ENCODE peak calls at places on chromosomes 7 and 10, in nine cellular contexts. One of them, this sample, is unnamed.

GRCh38 chr7:11332186-11332864 is 358.7 kb downstream of the PHF14 start:
- DNase-seq in heart right ventricle: no peak
- DNase-seq in astrocyte of the spinal cord: no peak
- DNase-seq in lung: no peak
- DNase-seq in brain microvascular endothelial cell: no peak
- DNase-seq in Calu3: no peak
- DNase-seq in ovary: no peak
- DNase-seq in nephron progenitor cell: no peak
- DNase-seq in neural crest cell: no peak
- DNase-seq in this sample: no peak

GRCh38 chr7:158325530-158326381 is 261.9 kb downstream of the PTPRN2 start:
- DNase-seq in heart right ventricle: no peak
- DNase-seq in astrocyte of the spinal cord: no peak
- DNase-seq in lung: no peak
- DNase-seq in brain microvascular endothelial cell: peak
- DNase-seq in Calu3: no peak
- DNase-seq in ovary: no peak
- DNase-seq in nephron progenitor cell: peak
- DNase-seq in neural crest cell: peak
- DNase-seq in this sample: no peak

GRCh38 chr7:158531661-158532060 is 56.0 kb downstream of the PTPRN2 start:
- DNase-seq in heart right ventricle: no peak
- DNase-seq in astrocyte of the spinal cord: no peak
- DNase-seq in lung: no peak
- DNase-seq in brain microvascular endothelial cell: no peak
- DNase-seq in Calu3: no peak
- DNase-seq in ovary: no peak
- DNase-seq in nephron progenitor cell: no peak
- DNase-seq in neural crest cell: no peak
- DNase-seq in this sample: no peak

GRCh38 chr7:6106140-6106904 is 75.1 kb downstream of the ANKRD61 start:
- DNase-seq in heart right ventricle: no peak
- DNase-seq in astrocyte of the spinal cord: peak
- DNase-seq in lung: no peak
- DNase-seq in brain microvascular endothelial cell: peak
- DNase-seq in Calu3: peak
- DNase-seq in ovary: peak
- DNase-seq in nephron progenitor cell: no peak
- DNase-seq in neural crest cell: no peak
- DNase-seq in this sample: no peak

GRCh38 chr7:124768525-124768924 is 2.9 kb upstream of the GPR37 start:
- DNase-seq in heart right ventricle: no peak
- DNase-seq in astrocyte of the spinal cord: no peak
- DNase-seq in lung: no peak
- DNase-seq in brain microvascular endothelial cell: no peak
- DNase-seq in Calu3: no peak
- DNase-seq in ovary: no peak
- DNase-seq in nephron progenitor cell: no peak
- DNase-seq in neural crest cell: no peak
- DNase-seq in this sample: no peak

GRCh38 chr10:7666253-7667023 is at the start of gene ITIH5:
- DNase-seq in heart right ventricle: peak
- DNase-seq in astrocyte of the spinal cord: no peak
- DNase-seq in lung: no peak
- DNase-seq in brain microvascular endothelial cell: no peak
- DNase-seq in Calu3: peak
- DNase-seq in ovary: peak
- DNase-seq in nephron progenitor cell: peak
- DNase-seq in neural crest cell: peak
- DNase-seq in this sample: no peak

GRCh38 chr10:110843031-110843430 is 28.7 kb upstream of the PDCD4 start:
- DNase-seq in heart right ventricle: no peak
- DNase-seq in astrocyte of the spinal cord: no peak
- DNase-seq in lung: no peak
- DNase-seq in brain microvascular endothelial cell: no peak
- DNase-seq in Calu3: no peak
- DNase-seq in ovary: no peak
- DNase-seq in nephron progenitor cell: no peak
- DNase-seq in neural crest cell: no peak
- DNase-seq in this sample: no peak

GRCh38 chr10:112951349-112952281 is 1.6 kb downstream of the TCF7L2 start:
- DNase-seq in heart right ventricle: peak
- DNase-seq in astrocyte of the spinal cord: peak
- DNase-seq in lung: peak
- DNase-seq in brain microvascular endothelial cell: peak
- DNase-seq in Calu3: peak
- DNase-seq in ovary: peak
- DNase-seq in nephron progenitor cell: peak
- DNase-seq in neural crest cell: peak
- DNase-seq in this sample: peak

GRCh38 chr10:7488418-7488829 is 77.6 kb upstream of the SFMBT2 start:
- DNase-seq in heart right ventricle: no peak
- DNase-seq in astrocyte of the spinal cord: peak
- DNase-seq in lung: no peak
- DNase-seq in brain microvascular endothelial cell: peak
- DNase-seq in Calu3: peak
- DNase-seq in ovary: peak
- DNase-seq in nephron progenitor cell: no peak
- DNase-seq in neural crest cell: no peak
- DNase-seq in this sample: no peak

GRCh38 chr10:92822964-92823363 is 25.4 kb upstream of the EXOC6 start:
- DNase-seq in heart right ventricle: no peak
- DNase-seq in astrocyte of the spinal cord: peak
- DNase-seq in lung: no peak
- DNase-seq in brain microvascular endothelial cell: no peak
- DNase-seq in Calu3: no peak
- DNase-seq in ovary: no peak
- DNase-seq in nephron progenitor cell: no peak
- DNase-seq in neural crest cell: no peak
- DNase-seq in this sample: no peak

GRCh38 chr7:22137026-22137425 is 191.3 kb upstream of the CDCA7L start:
- DNase-seq in heart right ventricle: no peak
- DNase-seq in astrocyte of the spinal cord: peak
- DNase-seq in lung: no peak
- DNase-seq in brain microvascular endothelial cell: no peak
- DNase-seq in Calu3: no peak
- DNase-seq in ovary: no peak
- DNase-seq in nephron progenitor cell: no peak
- DNase-seq in neural crest cell: no peak
- DNase-seq in this sample: no peak

GRCh38 chr10:49288341-49289065 is 10.5 kb upstream of the C10orf71 start:
- DNase-seq in heart right ventricle: no peak
- DNase-seq in astrocyte of the spinal cord: no peak
- DNase-seq in lung: no peak
- DNase-seq in brain microvascular endothelial cell: no peak
- DNase-seq in Calu3: no peak
- DNase-seq in ovary: no peak
- DNase-seq in nephron progenitor cell: no peak
- DNase-seq in neural crest cell: no peak
- DNase-seq in this sample: no peak

GRCh38 chr10:34626158-34626557 is 188.9 kb downstream of the PARD3 start:
- DNase-seq in heart right ventricle: no peak
- DNase-seq in astrocyte of the spinal cord: no peak
- DNase-seq in lung: no peak
- DNase-seq in brain microvascular endothelial cell: no peak
- DNase-seq in Calu3: no peak
- DNase-seq in ovary: no peak
- DNase-seq in nephron progenitor cell: no peak
- DNase-seq in neural crest cell: no peak
- DNase-seq in this sample: no peak

GRCh38 chr10:91617073-91617580 is 15.7 kb downstream of the PPP1R3C start:
- DNase-seq in heart right ventricle: no peak
- DNase-seq in astrocyte of the spinal cord: peak
- DNase-seq in lung: no peak
- DNase-seq in brain microvascular endothelial cell: peak
- DNase-seq in Calu3: no peak
- DNase-seq in ovary: no peak
- DNase-seq in nephron progenitor cell: no peak
- DNase-seq in neural crest cell: no peak
- DNase-seq in this sample: no peak

GRCh38 chr7:105352922-105353668 is 35.6 kb downstream of the SRPK2 start:
- DNase-seq in heart right ventricle: no peak
- DNase-seq in astrocyte of the spinal cord: no peak
- DNase-seq in lung: no peak
- DNase-seq in brain microvascular endothelial cell: no peak
- DNase-seq in Calu3: no peak
- DNase-seq in ovary: no peak
- DNase-seq in nephron progenitor cell: no peak
- DNase-seq in neural crest cell: no peak
- DNase-seq in this sample: no peak
- TF ChIP-seq CTCF in heart right ventricle: no peak
- TF ChIP-seq CTCF in astrocyte of the spinal cord: no peak
- TF ChIP-seq CTCF in lung: no peak
- TF ChIP-seq CTCF in brain microvascular endothelial cell: no peak
- TF ChIP-seq CTCF in Calu3: no peak
- TF ChIP-seq CTCF in ovary: no peak
- TF ChIP-seq CTCF in nephron progenitor cell: no peak
- TF ChIP-seq CTCF in neural crest cell: no peak
- TF ChIP-seq CTCF in this sample: no peak

DNA sequence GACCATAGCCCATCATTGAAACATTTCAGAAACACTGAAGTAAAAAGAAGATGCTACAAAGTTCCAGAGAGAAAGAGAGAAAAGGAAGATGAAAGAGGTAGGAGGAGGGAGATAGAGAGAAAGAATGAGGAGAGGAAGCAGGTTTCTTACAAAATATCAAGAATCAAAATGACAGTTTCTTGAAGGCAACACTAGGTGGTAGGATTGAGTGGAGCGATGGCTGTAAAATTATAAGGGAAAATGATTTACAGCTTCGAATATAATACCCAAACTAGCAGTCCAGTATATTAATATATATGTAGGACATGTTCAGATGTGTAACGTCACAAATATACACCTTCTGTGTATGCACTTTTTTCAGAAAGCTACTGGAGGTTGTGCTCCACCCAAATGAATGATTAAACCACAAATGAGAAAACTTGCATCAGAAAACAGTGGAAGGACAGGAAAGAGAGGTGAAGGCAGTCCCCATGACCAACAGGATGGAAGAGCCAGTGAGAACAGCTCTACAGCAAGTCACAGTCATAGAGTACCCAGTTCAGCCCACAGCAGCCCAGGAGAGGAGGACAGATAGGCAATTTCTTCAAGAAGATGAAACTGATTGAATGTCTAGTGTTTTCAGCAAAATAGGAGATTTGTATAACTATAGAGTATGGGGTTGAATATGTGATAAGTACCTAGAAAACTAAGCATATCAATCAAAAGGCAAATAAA is 151.5 kb upstream of the TARP start:
- DNase-seq in heart right ventricle: no peak
- DNase-seq in astrocyte of the spinal cord: no peak
- DNase-seq in lung: no peak
- DNase-seq in brain microvascular endothelial cell: no peak
- DNase-seq in Calu3: no peak
- DNase-seq in ovary: no peak
- DNase-seq in nephron progenitor cell: no peak
- DNase-seq in neural crest cell: no peak
- DNase-seq in this sample: no peak
- TF ChIP-seq CTCF in heart right ventricle: peak
- TF ChIP-seq CTCF in astrocyte of the spinal cord: peak
- TF ChIP-seq CTCF in lung: no peak
- TF ChIP-seq CTCF in brain microvascular endothelial cell: no peak
- TF ChIP-seq CTCF in Calu3: no peak
- TF ChIP-seq CTCF in ovary: no peak
- TF ChIP-seq CTCF in nephron progenitor cell: no peak
- TF ChIP-seq CTCF in neural crest cell: no peak
- TF ChIP-seq CTCF in this sample: no peak

GRCh38 chr7:147578196-147578595 is 1012.4 kb upstream of the C7orf33 start:
- DNase-seq in heart right ventricle: no peak
- DNase-seq in astrocyte of the spinal cord: no peak
- DNase-seq in lung: no peak
- DNase-seq in brain microvascular endothelial cell: no peak
- DNase-seq in Calu3: no peak
- DNase-seq in ovary: no peak
- DNase-seq in nephron progenitor cell: no peak
- DNase-seq in neural crest cell: no peak
- DNase-seq in this sample: no peak

GRCh38 chr7:147584771-147585193 is 1005.8 kb upstream of the C7orf33 start:
- DNase-seq in heart right ventricle: no peak
- DNase-seq in astrocyte of the spinal cord: no peak
- DNase-seq in lung: no peak
- DNase-seq in brain microvascular endothelial cell: no peak
- DNase-seq in Calu3: no peak
- DNase-seq in ovary: no peak
- DNase-seq in nephron progenitor cell: no peak
- DNase-seq in neural crest cell: no peak
- DNase-seq in this sample: no peak

DNA sequence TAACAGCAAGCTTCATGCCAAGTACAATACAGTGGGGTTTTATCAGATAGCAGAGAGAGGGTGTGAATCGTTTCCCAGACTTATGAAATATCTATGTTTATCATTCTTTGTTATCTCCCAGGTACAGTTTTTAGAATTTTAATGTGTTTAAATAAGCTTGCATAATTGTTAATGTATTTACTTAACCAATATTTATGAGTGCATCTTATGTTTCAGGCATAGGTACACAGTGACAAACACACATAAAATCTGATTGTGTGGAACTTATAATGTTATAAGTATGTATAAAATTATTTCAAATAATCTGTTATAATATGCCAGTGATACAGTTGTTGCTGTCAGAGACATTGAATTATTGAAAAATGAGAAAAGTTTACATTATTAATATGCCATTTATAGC is 1011.4 kb upstream of the C7orf33 start:
- DNase-seq in heart right ventricle: no peak
- DNase-seq in astrocyte of the spinal cord: no peak
- DNase-seq in lung: no peak
- DNase-seq in brain microvascular endothelial cell: no peak
- DNase-seq in Calu3: no peak
- DNase-seq in ovary: no peak
- DNase-seq in nephron progenitor cell: no peak
- DNase-seq in neural crest cell: no peak
- DNase-seq in this sample: no peak
- TF ChIP-seq CTCF in heart right ventricle: no peak
- TF ChIP-seq CTCF in astrocyte of the spinal cord: no peak
- TF ChIP-seq CTCF in lung: no peak
- TF ChIP-seq CTCF in brain microvascular endothelial cell: no peak
- TF ChIP-seq CTCF in Calu3: no peak
- TF ChIP-seq CTCF in ovary: no peak
- TF ChIP-seq CTCF in nephron progenitor cell: no peak
- TF ChIP-seq CTCF in neural crest cell: no peak
- TF ChIP-seq CTCF in this sample: no peak

GRCh38 chr10:71825217-71825616 is 25.8 kb downstream of the PSAP start:
- DNase-seq in heart right ventricle: no peak
- DNase-seq in astrocyte of the spinal cord: no peak
- DNase-seq in lung: no peak
- DNase-seq in brain microvascular endothelial cell: no peak
- DNase-seq in Calu3: no peak
- DNase-seq in ovary: no peak
- DNase-seq in nephron progenitor cell: no peak
- DNase-seq in neural crest cell: no peak
- DNase-seq in this sample: no peak
- TF ChIP-seq CTCF in heart right ventricle: no peak
- TF ChIP-seq CTCF in astrocyte of the spinal cord: peak
- TF ChIP-seq CTCF in lung: no peak
- TF ChIP-seq CTCF in brain microvascular endothelial cell: peak
- TF ChIP-seq CTCF in Calu3: no peak
- TF ChIP-seq CTCF in ovary: no peak
- TF ChIP-seq CTCF in nephron progenitor cell: no peak
- TF ChIP-seq CTCF in neural crest cell: no peak
- TF ChIP-seq CTCF in this sample: no peak